ENCODE peak calls at places on chromosomes 6 and 20, in five cellular contexts. N is heart left ventricle, G is IMR-90, X is endodermal cell, P is esophagus squamous epithelium. U is an unnamed sample. For H3K27me3 and H3K36me3, the result is how much of the 10 kb centered on the place peaks cover.

GRCh38 chr20:13276945-13277582 is 56.0 kb downstream of the ISM1 start:
- DNase-seq in P (no peak), N (no peak), X (no peak), G (no peak), U (peak)

GRCh38 chr6:158517581-158517980 is 42.3 kb upstream of the TMEM181 start:
- DNase-seq in G (no peak), X (peak), P (no peak), N (no peak), U (no peak)

GRCh38 chr20:2458919-2459499 is 11.6 kb downstream of the SNRPB start:
- DNase-seq in X (no peak), P (no peak), G (no peak), N (no peak), U (no peak)

GRCh38 chr20:6744171-6744570 is 23.3 kb upstream of the BMP2 start:
- DNase-seq in G (no peak), X (no peak), P (no peak), N (no peak), U (no peak)

GRCh38 chr6:137729866-137730629 is 137.0 kb upstream of the TNFAIP3 start:
- DNase-seq in N (no peak), P (no peak), X (no peak), G (peak), U (no peak)

GRCh38 chr6:56775498-56776166 is 132.9 kb upstream of the DST start:
- DNase-seq in G (no peak), X (peak), N (no peak), P (no peak), U (peak)

GRCh38 chr20:62632575-62632974 is 9.7 kb upstream of the SLCO4A1 start:
- DNase-seq in G (no peak), N (no peak), X (no peak), P (no peak), U (no peak)

GRCh38 chr6:36245572-36246031 is 24.3 kb upstream of the PNPLA1 start:
- DNase-seq in N (no peak), X (peak), G (no peak), P (no peak), U (peak)

GRCh38 chr6:163764565-163764964 is 350.0 kb downstream of the QKI start:
- DNase-seq in P (no peak), G (peak), N (no peak), X (no peak), U (no peak)

GRCh38 chr20:38178581-38178980 is 13.5 kb upstream of the TGM2 start:
- DNase-seq in G (no peak), X (no peak), P (no peak), N (no peak), U (no peak)

GRCh38 chr6:149233056-149233715 is 84.3 kb upstream of the TAB2 start:
- DNase-seq in P (no peak), G (peak), X (peak), N (no peak), U (no peak)

GRCh38 chr6:123489589-123489988 is 147.2 kb downstream of the TRDN start:
- DNase-seq in N (no peak), P (no peak), G (no peak), X (no peak), U (no peak)

GRCh38 chr6:22880686-22881433 is 311.5 kb downstream of the HDGFL1 start:
- DNase-seq in X (no peak), P (no peak), N (no peak), G (peak), U (no peak)

GRCh38 chr6:13531956-13532355 is 42.4 kb upstream of the SIRT5 start:
- DNase-seq in X (peak), N (no peak), P (no peak), G (no peak), U (no peak)

GRCh38 chr6:3612341-3613041 is 139.0 kb downstream of the PXDC1 start:
- DNase-seq in P (no peak), G (peak), N (no peak), X (no peak), U (no peak)

GRCh38 chr6:39642300-39642699 is 82.9 kb downstream of the KIF6 start:
- DNase-seq in X (peak), N (no peak), P (no peak), G (no peak), U (peak)

GRCh38 chr6:154447929-154448328 is 62.6 kb downstream of the CNKSR3 start:
- DNase-seq in G (peak), P (no peak), N (no peak), X (no peak), U (no peak)

GRCh38 chr20:21360686-21361085 is 36.6 kb downstream of the NKX2-4 start:
- DNase-seq in G (peak), X (no peak), N (no peak), P (no peak), U (no peak)

GRCh38 chr6:18406955-18407738 is 20.0 kb downstream of the RNF144B start:
- DNase-seq in N (no peak), X (no peak), P (no peak), G (no peak), U (no peak)

GRCh38 chr20:25000268-25000801 is 7.8 kb upstream of the APMAP start:
- DNase-seq in G (peak), P (no peak), N (peak), X (peak), U (no peak)

GRCh38 chr6:62103186-62103859 is 182.7 kb downstream of the KHDRBS2 start:
- DNase-seq in P (no peak), G (no peak), X (no peak), N (no peak), U (no peak)

GRCh38 chr6:159080217-159080976 is 35.6 kb upstream of the TAGAP start:
- DNase-seq in N (no peak), P (no peak), G (no peak), X (peak), U (no peak)

GRCh38 chr6:126422912-126423311 is 83.0 kb downstream of the CENPW start:
- DNase-seq in G (no peak), P (no peak), N (no peak), X (no peak), U (no peak)

GRCh38 chr6:22025468-22026159 is 271.2 kb downstream of the PRL start:
- DNase-seq in X (peak), N (no peak), P (no peak), G (peak), U (peak)

GRCh38 chr6:117303323-117303722 is 38.0 kb downstream of the VGLL2 start:
- DNase-seq in G (no peak), X (no peak), N (no peak), P (no peak), U (no peak)

DNA sequence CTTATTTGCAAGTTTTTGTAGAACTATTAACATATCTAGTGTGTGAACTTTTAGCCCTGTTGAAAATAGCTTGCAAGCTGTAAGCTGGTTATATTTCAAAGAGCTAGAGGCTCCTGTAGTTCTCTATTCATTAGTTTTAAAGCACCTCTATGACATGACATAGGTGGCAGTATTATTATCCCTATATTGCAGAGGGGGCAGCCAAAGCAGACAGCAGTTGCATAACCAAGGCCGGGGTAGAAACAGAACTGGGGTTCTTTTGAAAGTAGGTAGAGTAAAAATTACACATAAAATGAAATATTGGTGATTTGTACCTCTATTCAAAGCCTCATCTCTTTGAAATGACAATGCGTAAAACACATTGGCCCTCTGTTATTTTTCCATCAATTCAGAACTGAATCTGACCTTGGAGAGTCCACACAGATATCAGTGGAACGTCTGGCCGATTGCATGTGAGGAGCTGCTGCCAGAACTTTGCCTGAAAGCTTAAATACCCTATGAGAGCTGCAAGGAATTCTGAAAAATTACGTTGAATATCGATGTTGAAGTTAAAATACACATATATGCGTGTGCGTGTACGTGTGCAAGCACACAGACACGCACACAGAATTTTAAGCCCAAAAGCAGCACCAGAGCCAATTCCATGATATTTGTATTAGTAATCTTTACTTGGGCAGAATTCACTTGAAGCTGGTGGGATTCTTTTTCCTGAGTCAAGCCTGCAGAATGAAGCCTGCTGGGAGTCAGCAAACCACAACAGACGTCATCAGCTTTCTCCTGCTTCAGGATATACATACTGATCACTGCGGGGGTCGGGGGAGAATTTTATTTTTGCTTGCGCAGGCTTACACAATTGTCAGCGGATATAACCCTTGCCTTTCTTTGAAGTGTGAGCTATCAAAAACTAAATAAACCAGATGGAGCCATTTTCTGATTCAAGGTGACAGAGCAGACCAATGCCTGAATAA is 163.2 kb downstream of the PDE7B start:
- DNase-seq in G (peak), N (peak), X (peak), P (no peak), U (no peak)
- H3K4me3 ChIP-seq in G (no peak), N (no peak), X (no peak), P (no peak), U (no peak)

GRCh38 chr20:61256365-61256764 is 4.3 kb downstream of the CDH4 start:
- DNase-seq in P (no peak), N (no peak), G (no peak), X (no peak), U (no peak)

GRCh38 chr20:61256819-61257218 is 4.8 kb downstream of the CDH4 start:
- DNase-seq in N (no peak), G (no peak), X (no peak), P (no peak), U (no peak)

GRCh38 chr20:61259741-61260140 is 7.7 kb downstream of the CDH4 start:
- DNase-seq in N (no peak), X (no peak), G (no peak), P (no peak), U (no peak)

GRCh38 chr20:61254881-61255589 is 3.0 kb downstream of the CDH4 start:
- DNase-seq in G (peak), X (no peak), P (no peak), N (no peak), U (no peak)

DNA sequence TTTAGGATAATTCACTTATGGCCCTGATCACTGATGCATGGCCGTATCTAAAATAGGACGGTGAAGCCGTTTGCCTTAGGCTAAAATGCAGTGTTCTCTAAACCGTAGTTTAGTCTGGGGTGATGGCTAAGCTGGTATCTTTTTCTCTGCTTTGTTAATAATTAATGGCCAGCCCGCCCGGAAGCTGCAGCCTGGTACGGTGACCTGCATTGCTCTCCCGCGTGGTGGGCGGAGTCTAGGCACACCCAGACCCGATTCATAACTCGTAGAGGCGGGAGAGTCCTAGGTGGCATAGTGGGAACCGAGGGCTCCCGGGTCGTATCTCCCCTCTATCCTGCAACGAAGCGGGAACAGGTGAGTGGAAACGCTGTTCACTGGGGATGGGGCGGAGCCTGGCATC is 5.5 kb downstream of the CDH4 start:
- DNase-seq in G (no peak), X (no peak), P (no peak), N (no peak), U (no peak)
- H3K27me3 ChIP-seq in G (under half), X (half or more), P (under half), N (under half), U (under half)

GRCh38 chr6:152273638-152274037 is 363.5 kb downstream of the SYNE1 start:
- DNase-seq in N (no peak), X (peak), P (no peak), G (no peak), U (peak)
- H3K36me3 ChIP-seq in N (under half), X (under half), P (under half), G (under half), U (under half)

DNA sequence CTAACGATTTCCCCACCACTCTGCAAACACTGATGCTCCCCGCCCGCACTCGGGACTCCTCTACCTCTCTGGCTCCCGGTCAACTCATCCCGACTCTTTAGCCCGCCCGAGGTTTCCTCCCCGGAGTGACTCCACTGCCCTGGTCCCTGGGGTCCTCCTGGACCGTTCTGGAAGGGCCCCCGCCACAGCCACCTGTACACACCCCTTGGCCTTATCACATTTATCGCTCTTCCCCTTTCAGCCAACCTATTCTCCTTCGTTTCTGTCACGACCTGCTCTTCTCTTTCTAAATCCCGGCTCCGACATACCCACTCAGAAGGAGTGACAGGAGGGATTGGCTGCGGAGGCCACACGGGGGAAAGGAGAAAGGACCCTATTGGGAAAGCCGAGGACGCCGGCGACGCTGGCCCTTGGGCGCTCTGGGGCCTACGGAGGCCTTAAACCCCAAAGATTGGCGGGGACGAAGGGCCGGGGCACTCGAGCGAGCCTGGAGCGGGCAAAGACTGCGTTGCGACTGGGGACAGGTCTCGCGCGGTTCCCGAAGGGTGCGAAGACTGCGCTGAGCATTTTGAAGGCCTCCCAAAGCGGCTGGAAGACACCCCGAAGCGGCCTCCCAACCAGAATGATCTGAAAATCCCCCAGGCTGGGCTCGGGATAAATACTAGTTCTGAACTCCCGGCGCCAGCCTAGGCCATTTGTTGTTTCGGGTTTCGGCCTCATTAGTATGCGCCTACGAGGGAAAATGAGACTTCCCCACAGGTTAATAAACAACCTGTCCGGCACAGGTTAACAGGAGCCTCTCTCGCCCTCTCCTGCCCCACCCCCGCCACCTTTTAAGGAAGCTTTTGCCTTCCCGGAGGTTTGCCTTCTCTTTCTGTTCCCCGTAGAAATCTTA is 9.2 kb downstream of the SIM1 start:
- DNase-seq in X (peak), G (no peak), N (no peak), P (no peak), U (peak)
- H3K4me3 ChIP-seq in X (peak), G (no peak), N (no peak), P (no peak), U (peak)

DNA sequence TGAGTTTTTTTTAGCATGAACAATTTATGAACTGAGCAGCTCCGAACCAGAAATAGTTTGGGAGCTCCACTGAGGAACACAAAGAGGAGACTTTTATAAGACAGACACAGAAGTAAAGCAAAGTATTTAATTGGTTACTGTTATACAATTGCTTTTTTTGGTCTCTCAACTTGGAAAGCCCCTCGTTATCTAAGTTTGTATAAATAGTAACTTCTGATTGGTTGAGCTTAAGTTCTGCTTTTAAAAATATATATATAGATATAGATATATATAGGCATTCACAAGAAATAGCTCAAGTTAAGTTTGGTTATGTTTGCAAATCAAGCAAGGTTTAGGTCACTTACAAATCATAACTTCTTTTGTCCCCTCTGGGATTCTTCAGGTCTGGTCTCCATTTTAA is 20.2 kb upstream of the NCR2 start:
- DNase-seq in G (no peak), P (no peak), X (no peak), N (no peak), U (no peak)
- H3K27me3 ChIP-seq in G (under half), P (under half), X (under half), N (under half), U (under half)